ENCODE peak calls at places on chromosomes 16 and 17, in five cellular contexts. G is HepG2, T is H1, Z is K562, F is GM12878. R is an unnamed sample.
A peak's percentile ranks its signal among the peaks of the same experiment; 100 is the strongest.

GRCh38 chr17:35170968-35171771 is 23.0 kb downstream of the SLC35G3 start:
- DNase-seq in F (no peak), G (no peak), T (no peak), Z (no peak), R (no peak)

GRCh38 chr17:81339502-81340296 is 44.6 kb upstream of the SLC38A10 start:
- DNase-seq in F (no peak), Z (no peak), T (no peak), G (peak; percentile 99), R (no peak)

GRCh38 chr16:64615647-64616280 is 506.1 kb downstream of the CDH11 start:
- DNase-seq in G (no peak), F (no peak), Z (no peak), T (peak; percentile 19), R (no peak)

GRCh38 chr16:50622643-50623369 is 58.3 kb downstream of the SNX20 start:
- DNase-seq in G (no peak), F (no peak), T (no peak), Z (no peak), R (no peak)

GRCh38 chr16:14958970-14959369 is 15.9 kb upstream of the PDXDC1 start:
- DNase-seq in Z (no peak), T (peak; percentile 27), G (no peak), F (no peak), R (no peak)

GRCh38 chr17:6724009-6724408 is 10.8 kb upstream of the SLC13A5 start:
- DNase-seq in T (no peak), G (no peak), Z (no peak), F (no peak), R (no peak)

GRCh38 chr17:74457146-74457819 is 9.2 kb upstream of the CD300A start:
- DNase-seq in G (peak; percentile 71), F (no peak), T (no peak), Z (peak; percentile 65), R (peak; percentile 63)

GRCh38 chr17:29665480-29665807 is 42.7 kb upstream of the CORO6 start:
- DNase-seq in T (no peak), G (no peak), F (no peak), Z (no peak), R (no peak)

GRCh38 chr16:86821933-86822332 is 243.6 kb downstream of the FOXL1 start:
- DNase-seq in F (no peak), T (no peak), Z (no peak), G (no peak), R (no peak)

GRCh38 chr17:74282587-74283370 is 8.7 kb downstream of the DNAI2 start:
- DNase-seq in G (peak; percentile 45), T (no peak), Z (peak; percentile 54), F (peak; percentile 69), R (no peak)

GRCh38 chr16:85832578-85833539 is 33.4 kb downstream of the COX4I1 start:
- DNase-seq in F (no peak), T (no peak), Z (no peak), G (no peak), R (no peak)

GRCh38 chr16:8571061-8571596 is 19.2 kb downstream of the TMEM114 start:
- DNase-seq in Z (no peak), F (no peak), G (peak; percentile 94), T (no peak), R (no peak)

GRCh38 chr16:71311553-71312158 is 22.5 kb upstream of the CMTR2 start:
- DNase-seq in Z (peak; percentile 53), F (no peak), T (peak; percentile 15), G (peak; percentile 54), R (no peak)

GRCh38 chr17:40320771-40321501 is 12.0 kb downstream of the RARA start:
- DNase-seq in Z (peak; percentile 57), G (no peak), F (no peak), T (no peak), R (no peak)

GRCh38 chr16:57165923-57166322 is 19.9 kb downstream of the PSME3IP1 start:
- DNase-seq in G (no peak), Z (no peak), F (no peak), T (no peak), R (no peak)

GRCh38 chr16:28527985-28528384 is 10.8 kb downstream of the NUPR1 start:
- DNase-seq in F (no peak), T (no peak), Z (no peak), G (no peak), R (no peak)

GRCh38 chr17:76598004-76598439 is 12.4 kb upstream of the ST6GALNAC2 start:
- DNase-seq in G (peak; percentile 67), Z (no peak), T (no peak), F (no peak), R (no peak)

GRCh38 chr16:54402270-54402669 is 115.7 kb upstream of the IRX3 start:
- DNase-seq in G (no peak), Z (no peak), F (no peak), T (no peak), R (no peak)

GRCh38 chr17:6666077-6666521 is 14.5 kb downstream of the C17orf100 start:
- DNase-seq in T (peak; percentile 66), F (no peak), G (peak; percentile 78), Z (peak; percentile 54), R (peak; percentile 81)

GRCh38 chr17:16415031-16415924 is at the start of gene TRPV2:
- DNase-seq in F (peak; percentile 60), G (peak; percentile 59), T (no peak), Z (peak; percentile 75), R (no peak)

GRCh38 chr17:40695874-40696472 is 7.6 kb downstream of the KRT24 start:
- DNase-seq in F (no peak), G (no peak), T (no peak), Z (no peak), R (no peak)

GRCh38 chr17:7774037-7774659 is 56.6 kb downstream of the DNAH2 start:
- DNase-seq in F (no peak), Z (no peak), T (no peak), G (peak; percentile 86), R (no peak)

GRCh38 chr17:50785942-50786570 is 18.7 kb upstream of the ANKRD40CL start:
- DNase-seq in F (no peak), T (no peak), G (no peak), Z (no peak), R (no peak)

GRCh38 chr16:6375471-6376075 is 957.1 kb upstream of the RBFOX1 start:
- DNase-seq in G (no peak), F (no peak), T (no peak), Z (no peak), R (no peak)

GRCh38 chr16:50745940-50746339 is 4.1 kb downstream of the CYLD start:
- DNase-seq in T (no peak), F (no peak), G (no peak), Z (no peak), R (no peak)

DNA sequence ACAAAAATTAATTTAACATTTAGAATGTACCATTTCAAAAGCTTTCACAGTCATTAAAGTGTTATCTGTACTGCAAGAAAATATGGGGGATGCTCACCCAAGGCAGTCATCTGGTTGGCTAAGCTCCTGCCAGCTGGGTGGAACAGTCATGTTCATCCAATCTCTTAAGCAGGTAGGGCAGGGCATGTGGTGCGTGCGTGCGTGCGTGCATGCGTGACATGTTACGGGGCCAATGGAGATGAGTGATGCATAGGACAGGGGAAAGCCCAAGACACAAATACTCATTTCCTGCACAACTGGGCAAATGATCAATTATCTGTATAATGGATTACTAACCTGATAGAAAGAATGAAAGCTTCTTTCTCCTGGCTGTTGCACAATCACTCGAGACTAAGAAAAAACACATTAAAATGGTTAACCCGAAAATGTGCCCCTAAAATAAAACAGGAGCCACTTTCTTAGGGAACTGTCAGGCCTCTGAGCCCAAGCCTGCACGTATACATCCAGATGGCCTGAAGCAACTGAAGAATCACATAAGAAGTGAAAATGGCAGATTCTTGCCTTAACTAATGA is 104.4 kb downstream of the MYO1D start:
- DNase-seq in G (no peak), Z (no peak), F (peak; percentile 28), T (no peak), R (no peak)
- TF ChIP-seq SP1 in G (no peak), Z (no peak), F (no peak), T (no peak), R (no peak)

DNA sequence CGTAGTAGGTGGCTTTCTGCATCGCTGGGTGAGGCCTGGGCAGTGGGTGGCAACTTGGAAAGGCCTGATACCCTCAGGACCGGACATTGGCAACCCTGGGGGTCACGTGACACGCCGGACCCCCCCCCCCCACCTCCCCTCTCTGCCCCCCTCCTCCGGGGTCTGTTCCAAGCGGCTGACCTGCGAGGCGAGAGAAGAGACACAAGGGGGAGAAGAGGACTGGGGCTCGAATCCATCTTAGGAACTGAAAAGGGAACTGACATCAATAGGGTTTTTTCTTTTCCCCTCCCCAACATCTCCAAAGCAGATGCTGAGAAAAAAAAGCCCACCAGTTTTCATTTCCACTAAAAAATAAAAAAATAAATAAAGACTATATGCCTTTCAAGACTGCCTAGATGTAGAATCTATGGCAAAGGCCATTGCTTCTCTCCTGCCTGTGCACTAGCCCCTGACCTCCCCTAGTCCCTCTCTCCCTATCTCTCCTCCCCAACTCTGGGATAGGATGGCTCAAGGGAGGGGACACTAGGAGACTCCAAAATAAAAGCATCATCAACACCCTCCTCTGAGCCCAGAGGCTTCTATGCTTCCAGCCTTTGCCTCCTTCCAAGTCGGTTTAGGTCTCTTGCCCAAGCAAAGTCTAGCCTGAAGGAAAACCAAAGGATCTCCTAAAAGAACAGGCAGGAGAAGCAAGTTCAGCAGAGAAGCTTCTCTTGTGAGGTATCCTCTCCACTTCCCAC is 7.7 kb upstream of the HOXB2 start:
- DNase-seq in Z (no peak), G (no peak), T (no peak), F (no peak), R (no peak)
- TF ChIP-seq POLR2AphosphoS5 in Z (no peak), G (no peak), T (no peak), F (no peak), R (no peak)

DNA sequence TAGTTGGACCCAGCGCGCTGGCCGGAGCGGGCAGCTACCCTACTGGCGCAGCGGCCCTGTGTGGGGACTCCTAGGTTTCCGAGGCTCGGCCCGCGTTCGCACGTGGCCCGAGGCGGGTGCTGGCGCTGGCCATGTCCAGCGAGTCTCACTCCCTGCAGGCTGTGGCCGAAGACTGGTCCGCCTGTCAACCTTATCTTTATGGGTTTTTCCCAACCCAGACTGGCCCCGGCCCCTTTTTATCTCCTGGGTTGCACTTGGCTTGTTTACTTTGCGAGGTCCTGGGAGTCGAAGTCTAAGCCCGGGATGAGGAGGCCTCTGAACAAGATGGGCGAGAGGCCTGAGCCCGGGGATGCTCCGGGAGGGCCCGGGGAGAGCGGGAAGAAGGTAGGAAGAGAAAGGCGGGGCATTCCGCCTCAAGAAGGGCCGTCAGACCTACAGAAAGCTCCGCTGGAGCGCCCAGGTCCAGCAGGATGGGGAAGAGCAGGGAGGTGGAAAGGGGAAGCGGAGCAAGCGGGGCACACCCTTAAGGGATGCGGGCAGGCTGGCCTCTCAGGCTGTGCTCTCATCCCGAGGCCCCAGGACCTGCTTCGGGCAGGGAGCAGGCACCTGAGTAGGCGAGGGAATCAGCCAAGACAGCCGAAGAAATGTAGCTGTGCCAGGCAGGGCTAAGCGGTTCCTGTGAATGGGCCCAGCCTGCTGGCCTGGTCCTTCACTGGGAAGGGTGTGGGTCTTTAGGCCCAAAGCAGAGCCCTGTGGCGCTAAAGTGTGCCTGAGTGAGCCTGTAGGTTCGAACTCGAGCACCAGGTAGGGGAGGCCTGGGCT is 2.9 kb downstream of the TBX4 start:
- DNase-seq in G (peak; percentile 88), Z (no peak), F (no peak), T (no peak), R (no peak)
- TF ChIP-seq CEBPB in G (no peak), Z (no peak), F (no peak), T (no peak), R (no peak)

DNA sequence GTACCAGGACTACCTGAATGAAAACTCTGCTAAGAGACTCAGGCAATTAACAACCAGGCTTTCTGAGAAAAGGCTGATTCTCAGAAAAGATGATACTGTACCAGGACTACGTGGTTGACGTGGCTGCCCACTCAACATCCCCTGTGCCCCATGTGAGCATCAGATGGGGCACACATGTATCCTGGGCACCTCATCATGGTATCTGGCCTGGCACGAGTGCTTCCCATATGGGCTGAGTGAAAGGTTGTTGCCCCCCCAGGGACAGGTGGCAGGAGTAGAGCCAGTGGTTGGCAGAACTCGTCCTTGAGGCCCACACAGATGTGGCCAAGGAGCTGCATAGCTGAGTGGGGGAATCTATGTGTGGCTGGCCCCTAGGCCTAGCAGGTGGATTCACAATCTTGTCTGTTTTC is 3.5 kb upstream of the CES4A start:
- DNase-seq in G (no peak), T (no peak), Z (no peak), F (no peak), R (no peak)
- TF ChIP-seq SP1 in G (no peak), T (no peak), Z (no peak), F (no peak), R (no peak)